ENCODE peak calls at places on chromosomes 12 and 14, in nine cellular contexts. P is CD4-positive, alpha-beta T cell; I is naive thymus-derived CD4-positive, alpha-beta T cell; E is left ventricle myocardium inferior; S is heart right ventricle; H is pancreas; M is CD4-positive, CD25-positive, alpha-beta regulatory T cell; F is CD8-positive, alpha-beta memory T cell; N is cardiac muscle cell. Q is an unnamed sample. For H3K27me3, the result is how much of the 10 kb centered on the place peaks cover.

GRCh38 chr12:105278043-105278697 is 42.2 kb upstream of the APPL2 start:
- DNase-seq in P (no peak), I (no peak), E (no peak), S (no peak), H (no peak), M (no peak), F (no peak), N (no peak), Q (no peak)

GRCh38 chr12:42213023-42213422 is 25.0 kb downstream of the YAF2 start:
- DNase-seq in P (no peak), I (no peak), E (no peak), S (no peak), H (no peak), M (no peak), F (no peak), N (peak), Q (no peak)

GRCh38 chr12:109139360-109139759 is 23.0 kb downstream of the ACACB start:
- DNase-seq in P (no peak), I (no peak), E (no peak), S (no peak), H (no peak), M (no peak), F (no peak), N (no peak), Q (no peak)

GRCh38 chr12:2998789-2999264 is 39.6 kb downstream of the TEAD4 start:
- DNase-seq in P (no peak), I (no peak), E (peak), S (peak), H (peak), M (no peak), F (no peak), N (peak), Q (no peak)

GRCh38 chr12:43957732-43958131 is 121.9 kb downstream of the TMEM117 start:
- DNase-seq in P (no peak), I (no peak), E (no peak), S (no peak), H (no peak), M (no peak), F (no peak), N (peak), Q (peak)

GRCh38 chr12:82730832-82731497 is 44.3 kb downstream of the TMTC2 start:
- DNase-seq in P (no peak), I (no peak), E (no peak), S (no peak), H (no peak), M (no peak), F (no peak), N (no peak), Q (no peak)

GRCh38 chr12:46699986-46700385 is 125.8 kb downstream of the SLC38A4 start:
- DNase-seq in P (no peak), I (no peak), E (no peak), S (no peak), H (no peak), M (no peak), F (no peak), N (no peak), Q (no peak)

GRCh38 chr12:122205590-122205925 is 2.0 kb downstream of the B3GNT4 start:
- DNase-seq in P (no peak), I (no peak), E (no peak), S (no peak), H (no peak), M (no peak), F (no peak), N (no peak), Q (no peak)

GRCh38 chr12:43762596-43762995 is 3.8 kb downstream of the IRAK4 start:
- DNase-seq in P (no peak), I (no peak), E (no peak), S (no peak), H (no peak), M (no peak), F (no peak), N (no peak), Q (no peak)

GRCh38 chr14:33014710-33015109 is 76.0 kb downstream of the NPAS3 start:
- DNase-seq in P (no peak), I (no peak), E (no peak), S (no peak), H (no peak), M (no peak), F (no peak), N (no peak), Q (no peak)

GRCh38 chr12:43740511-43741100 is 18.0 kb downstream of the PUS7L start:
- DNase-seq in P (no peak), I (no peak), E (no peak), S (no peak), H (no peak), M (no peak), F (no peak), N (no peak), Q (no peak)

GRCh38 chr14:94601961-94602391 is 10.2 kb upstream of the SERPINA3 start:
- DNase-seq in P (no peak), I (no peak), E (peak), S (peak), H (peak), M (no peak), F (no peak), N (no peak), Q (peak)

GRCh38 chr14:65461730-65462129 is 49.2 kb downstream of the FUT8 start:
- DNase-seq in P (no peak), I (no peak), E (no peak), S (no peak), H (no peak), M (no peak), F (no peak), N (no peak), Q (no peak)

GRCh38 chr14:86838363-86838762 is 1154.6 kb downstream of the GALC start:
- DNase-seq in P (no peak), I (no peak), E (no peak), S (no peak), H (no peak), M (no peak), F (no peak), N (no peak), Q (no peak)

GRCh38 chr12:93847517-93848452 is 170.6 kb downstream of the CRADD start:
- DNase-seq in P (no peak), I (no peak), E (no peak), S (no peak), H (no peak), M (no peak), F (no peak), N (no peak), Q (no peak)

GRCh38 chr12:122841544-122842321 is 6.5 kb downstream of the HIP1R start:
- DNase-seq in P (no peak), I (no peak), E (no peak), S (no peak), H (no peak), M (no peak), F (no peak), N (no peak), Q (no peak)

GRCh38 chr14:105902131-105902898 is 375.9 kb downstream of the TMEM121 start:
- DNase-seq in P (no peak), I (no peak), E (no peak), S (no peak), H (no peak), M (no peak), F (no peak), N (no peak), Q (no peak)

GRCh38 chr14:55782166-55782565 is 202.2 kb downstream of the KTN1 start:
- DNase-seq in P (no peak), I (no peak), E (no peak), S (no peak), H (no peak), M (no peak), F (no peak), N (no peak), Q (no peak)

GRCh38 chr14:31950760-31951637 is 126.1 kb upstream of the ARHGAP5 start:
- DNase-seq in P (no peak), I (no peak), E (peak), S (peak), H (no peak), M (no peak), F (no peak), N (peak), Q (peak)

GRCh38 chr12:72072613-72073212 is 134.1 kb downstream of the TPH2 start:
- DNase-seq in P (no peak), I (no peak), E (no peak), S (no peak), H (no peak), M (no peak), F (no peak), N (peak), Q (no peak)

GRCh38 chr12:103423061-103423473 is 72.7 kb downstream of the C12orf42 start:
- DNase-seq in P (no peak), I (no peak), E (no peak), S (no peak), H (no peak), M (no peak), F (no peak), N (no peak), Q (no peak)

GRCh38 chr12:67681941-67682340 is 33.4 kb downstream of the DYRK2 start:
- DNase-seq in P (no peak), I (no peak), E (no peak), S (no peak), H (no peak), M (no peak), F (no peak), N (no peak), Q (no peak)

DNA sequence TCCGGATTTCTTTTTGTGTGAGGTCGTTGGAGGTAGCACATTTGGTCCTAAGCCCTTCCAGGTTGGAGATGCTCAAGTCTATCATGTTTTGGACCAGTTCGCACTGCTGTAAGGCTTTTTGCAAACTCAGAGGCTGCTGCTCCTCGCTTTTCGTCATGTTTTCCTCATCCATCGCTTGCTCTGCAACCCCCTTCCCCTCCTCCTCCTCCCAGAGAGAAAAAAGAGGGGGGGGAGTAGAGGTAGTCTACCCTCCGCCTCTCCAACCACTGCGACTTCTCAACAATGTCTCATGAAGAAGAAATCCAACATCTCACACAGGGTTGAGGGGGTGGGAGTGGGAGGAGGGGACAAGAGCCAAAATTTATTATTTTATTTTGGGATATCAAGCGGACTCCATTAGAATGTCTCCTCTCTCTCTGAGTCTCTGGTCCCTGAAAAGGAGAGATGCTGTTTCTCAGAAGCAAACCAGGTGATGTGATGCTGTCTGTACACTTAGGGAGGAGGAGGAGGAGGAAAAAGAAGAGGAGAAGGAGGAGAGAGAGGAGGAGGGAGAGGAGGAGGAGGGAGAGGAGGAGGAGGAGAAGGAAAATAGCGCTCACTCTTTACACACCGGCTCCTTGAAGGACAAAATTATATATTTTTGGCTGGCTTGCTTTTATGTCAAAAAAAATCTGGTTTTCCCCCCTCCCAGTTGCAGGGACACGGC is 553 bp downstream of the KSR2 start:
- DNase-seq in P (no peak), I (no peak), E (no peak), S (no peak), H (no peak), M (no peak), F (no peak), N (no peak), Q (no peak)
- H3K27me3 ChIP-seq in P (under half), I (under half), E (half or more), S (under half), H (under half), M (under half), F (under half), N (half or more), Q (under half)

GRCh38 chr12:112151766-112152541 is 26.6 kb downstream of the TRAFD1 start:
- DNase-seq in P (no peak), I (no peak), E (no peak), S (no peak), H (no peak), M (no peak), F (no peak), N (no peak), Q (no peak)
- H3K27me3 ChIP-seq in P (under half), I (under half), E (under half), S (under half), H (under half), M (under half), F (under half), N (under half), Q (under half)

GRCh38 chr14:51095854-51096823 is 1.2 kb upstream of the TRIM9 start:
- DNase-seq in P (no peak), I (no peak), E (no peak), S (peak), H (no peak), M (no peak), F (no peak), N (no peak), Q (no peak)

GRCh38 chr14:51096870-51097269 is 2.0 kb upstream of the TRIM9 start:
- DNase-seq in P (no peak), I (no peak), E (no peak), S (no peak), H (no peak), M (no peak), F (no peak), N (no peak), Q (no peak)

GRCh38 chr14:51093371-51094281 is 1.3 kb downstream of the TRIM9 start:
- DNase-seq in P (peak), I (peak), E (peak), S (peak), H (peak), M (peak), F (no peak), N (peak), Q (no peak)

GRCh38 chr14:51094282-51094821 is 553 bp downstream of the TRIM9 start:
- DNase-seq in P (no peak), I (no peak), E (no peak), S (peak), H (peak), M (no peak), F (no peak), N (peak), Q (no peak)

GRCh38 chr14:51094901-51095853 is at the start of gene TRIM9:
- DNase-seq in P (peak), I (peak), E (peak), S (peak), H (peak), M (peak), F (peak), N (peak), Q (peak)
- H3K27me3 ChIP-seq in P (under half), I (under half), E (half or more), S (under half), H (under half), M (under half), F (under half), N (under half), Q (under half)

DNA sequence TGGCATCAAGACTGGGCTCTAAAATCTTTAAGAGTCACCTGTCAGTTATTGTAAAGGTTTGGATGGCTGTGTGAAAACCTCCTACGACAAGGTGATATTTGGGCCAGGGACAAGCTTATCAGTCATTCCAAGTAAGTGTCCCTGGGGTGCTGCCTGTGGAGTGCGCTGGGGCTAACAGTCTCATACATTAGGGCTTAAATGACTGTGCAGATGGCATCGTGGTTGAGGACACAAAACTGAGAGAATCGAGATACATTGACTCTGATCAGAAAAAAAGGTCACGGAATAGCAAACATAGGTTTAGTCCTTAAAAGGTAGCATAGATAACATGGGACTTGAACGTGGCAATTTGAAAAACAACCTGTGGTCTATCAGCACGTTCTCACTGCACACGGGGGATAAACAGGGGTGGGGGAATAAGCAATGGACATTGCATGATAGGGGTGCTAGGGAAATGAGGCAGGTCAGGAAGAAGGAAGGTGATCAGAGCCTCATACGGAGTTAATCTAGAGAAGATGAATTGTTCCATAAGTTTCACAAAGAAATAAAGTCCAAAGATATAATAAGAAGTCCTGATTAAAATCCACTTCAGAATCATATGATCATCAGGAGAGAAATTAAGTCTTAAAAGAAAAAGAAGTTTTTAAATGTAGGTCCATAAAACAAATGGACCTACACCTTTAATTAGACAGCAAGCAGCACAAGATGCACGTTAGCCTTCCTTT is 100.3 kb downstream of the DAD1 start:
- DNase-seq in P (no peak), I (no peak), E (no peak), S (no peak), H (no peak), M (no peak), F (no peak), N (no peak), Q (no peak)
- H3K27me3 ChIP-seq in P (under half), I (under half), E (under half), S (under half), H (under half), M (under half), F (under half), N (under half), Q (under half)

GRCh38 chr12:100539209-100539608 is 34.3 kb upstream of the GAS2L3 start:
- DNase-seq in P (no peak), I (no peak), E (no peak), S (no peak), H (no peak), M (no peak), F (no peak), N (peak), Q (no peak)

GRCh38 chr12:100545092-100545491 is 28.4 kb upstream of the GAS2L3 start:
- DNase-seq in P (no peak), I (no peak), E (no peak), S (no peak), H (no peak), M (no peak), F (no peak), N (no peak), Q (no peak)

GRCh38 chr12:100544165-100544564 is 29.3 kb upstream of the GAS2L3 start:
- DNase-seq in P (no peak), I (no peak), E (no peak), S (no peak), H (no peak), M (no peak), F (no peak), N (no peak), Q (no peak)
- H3K27me3 ChIP-seq in P (under half), I (under half), E (under half), S (under half), H (under half), M (under half), F (under half), N (under half), Q (under half)

DNA sequence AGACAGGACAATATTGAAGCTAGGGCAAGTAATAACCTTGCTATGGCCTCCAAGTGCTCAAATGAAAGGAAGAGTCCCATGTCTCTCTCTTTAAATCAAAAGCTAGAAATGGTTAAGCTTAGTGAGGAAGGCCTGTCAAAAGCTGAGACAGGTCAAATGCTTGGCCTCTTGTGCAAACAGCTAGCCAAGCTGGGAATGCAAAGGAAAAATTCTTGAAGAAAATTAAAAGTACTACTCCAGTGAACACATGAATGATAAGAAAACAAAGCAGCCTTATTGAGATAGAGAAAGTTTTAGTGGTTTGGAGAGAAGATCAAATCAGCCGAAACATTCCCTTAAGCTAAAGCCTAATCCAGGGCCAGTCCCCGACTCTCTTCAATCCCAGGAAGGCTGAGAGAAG is 84.1 kb upstream of the PLEKHA5 start:
- DNase-seq in P (no peak), I (no peak), E (no peak), S (no peak), H (no peak), M (no peak), F (no peak), N (no peak), Q (no peak)
- H3K27me3 ChIP-seq in P (under half), I (under half), E (under half), S (under half), H (under half), M (under half), F (under half), N (under half), Q (under half)